ENCODE peak calls at places on chromosomes 16 and 17, in nine cellular contexts. One of them, this sample, is unnamed.
A peak's percentile ranks its signal among the peaks of the same experiment; 100 is the strongest.

GRCh38 chr17:42797067-42798007 is 1.2 kb downstream of the COA3 start:
- DNase-seq in activated gamma-delta T cell treated with Interleukin-2 at 50 U/mL for 16 hours: no peak
- DNase-seq in iris pigment epithelial cell: no peak
- DNase-seq in fibroblast of mammary gland: no peak
- DNase-seq in activated CD4-positive, alpha-beta T cell treated with anti-CD3 and anti-CD28 coated beads, Interleukin-2, amount 50 U/mL, for 24 hours: no peak
- DNase-seq in posterior cingulate gyrus: no peak
- DNase-seq in NCI-H69: peak; percentile 9
- DNase-seq in NCI-H446: no peak
- DNase-seq in type B pancreatic cell: no peak
- DNase-seq in this sample: no peak

GRCh38 chr17:36948717-36949460 is at the start of gene AATF:
- DNase-seq in iris pigment epithelial cell: peak; percentile 97
- DNase-seq in activated gamma-delta T cell treated with Interleukin-2 at 50 U/mL for 16 hours: peak; percentile 95
- DNase-seq in type B pancreatic cell: peak; percentile 98
- DNase-seq in NCI-H446: peak; percentile 88
- DNase-seq in fibroblast of mammary gland: peak; percentile 92
- DNase-seq in activated CD4-positive, alpha-beta T cell treated with anti-CD3 and anti-CD28 coated beads, Interleukin-2, amount 50 U/mL, for 24 hours: peak; percentile 92
- DNase-seq in NCI-H69: peak; percentile 99
- DNase-seq in posterior cingulate gyrus: peak; percentile 95
- DNase-seq in this sample: peak; percentile 100

GRCh38 chr17:1047886-1048470 is 51.0 kb downstream of the TIMM22 start:
- DNase-seq in type B pancreatic cell: no peak
- DNase-seq in NCI-H446: no peak
- DNase-seq in activated gamma-delta T cell treated with Interleukin-2 at 50 U/mL for 16 hours: no peak
- DNase-seq in activated CD4-positive, alpha-beta T cell treated with anti-CD3 and anti-CD28 coated beads, Interleukin-2, amount 50 U/mL, for 24 hours: no peak
- DNase-seq in posterior cingulate gyrus: peak; percentile 10
- DNase-seq in fibroblast of mammary gland: no peak
- DNase-seq in iris pigment epithelial cell: no peak
- DNase-seq in NCI-H69: no peak
- DNase-seq in this sample: no peak

GRCh38 chr16:81758376-81758775 is 20.7 kb upstream of the PLCG2 start:
- DNase-seq in activated CD4-positive, alpha-beta T cell treated with anti-CD3 and anti-CD28 coated beads, Interleukin-2, amount 50 U/mL, for 24 hours: no peak
- DNase-seq in type B pancreatic cell: no peak
- DNase-seq in NCI-H446: no peak
- DNase-seq in fibroblast of mammary gland: peak; percentile 10
- DNase-seq in iris pigment epithelial cell: peak; percentile 77
- DNase-seq in NCI-H69: no peak
- DNase-seq in posterior cingulate gyrus: no peak
- DNase-seq in activated gamma-delta T cell treated with Interleukin-2 at 50 U/mL for 16 hours: no peak
- DNase-seq in this sample: peak; percentile 32

GRCh38 chr17:68184141-68184571 is 63.7 kb upstream of the AMZ2 start:
- DNase-seq in NCI-H446: no peak
- DNase-seq in activated CD4-positive, alpha-beta T cell treated with anti-CD3 and anti-CD28 coated beads, Interleukin-2, amount 50 U/mL, for 24 hours: no peak
- DNase-seq in posterior cingulate gyrus: no peak
- DNase-seq in activated gamma-delta T cell treated with Interleukin-2 at 50 U/mL for 16 hours: no peak
- DNase-seq in fibroblast of mammary gland: no peak
- DNase-seq in NCI-H69: no peak
- DNase-seq in type B pancreatic cell: peak; percentile 57
- DNase-seq in iris pigment epithelial cell: no peak
- DNase-seq in this sample: no peak

GRCh38 chr16:89491238-89491869 is 993 bp upstream of the ANKRD11 start:
- DNase-seq in activated CD4-positive, alpha-beta T cell treated with anti-CD3 and anti-CD28 coated beads, Interleukin-2, amount 50 U/mL, for 24 hours: no peak
- DNase-seq in activated gamma-delta T cell treated with Interleukin-2 at 50 U/mL for 16 hours: no peak
- DNase-seq in NCI-H69: peak; percentile 18
- DNase-seq in NCI-H446: no peak
- DNase-seq in type B pancreatic cell: no peak
- DNase-seq in fibroblast of mammary gland: no peak
- DNase-seq in posterior cingulate gyrus: no peak
- DNase-seq in iris pigment epithelial cell: peak; percentile 50
- DNase-seq in this sample: no peak

GRCh38 chr17:83186226-83186625 is 106.8 kb downstream of the METRNL start:
- DNase-seq in NCI-H446: no peak
- DNase-seq in posterior cingulate gyrus: no peak
- DNase-seq in NCI-H69: peak; percentile 15
- DNase-seq in iris pigment epithelial cell: no peak
- DNase-seq in type B pancreatic cell: peak; percentile 45
- DNase-seq in activated gamma-delta T cell treated with Interleukin-2 at 50 U/mL for 16 hours: no peak
- DNase-seq in activated CD4-positive, alpha-beta T cell treated with anti-CD3 and anti-CD28 coated beads, Interleukin-2, amount 50 U/mL, for 24 hours: no peak
- DNase-seq in fibroblast of mammary gland: no peak
- DNase-seq in this sample: no peak

GRCh38 chr16:66923866-66924265 is 1.5 kb downstream of the RRAD start:
- DNase-seq in fibroblast of mammary gland: no peak
- DNase-seq in iris pigment epithelial cell: no peak
- DNase-seq in type B pancreatic cell: no peak
- DNase-seq in NCI-H69: peak; percentile 20
- DNase-seq in activated CD4-positive, alpha-beta T cell treated with anti-CD3 and anti-CD28 coated beads, Interleukin-2, amount 50 U/mL, for 24 hours: no peak
- DNase-seq in NCI-H446: no peak
- DNase-seq in posterior cingulate gyrus: no peak
- DNase-seq in activated gamma-delta T cell treated with Interleukin-2 at 50 U/mL for 16 hours: no peak
- DNase-seq in this sample: no peak

GRCh38 chr17:48615212-48615962 is at the start of gene HOXB8:
- DNase-seq in iris pigment epithelial cell: no peak
- DNase-seq in activated gamma-delta T cell treated with Interleukin-2 at 50 U/mL for 16 hours: no peak
- DNase-seq in NCI-H69: no peak
- DNase-seq in activated CD4-positive, alpha-beta T cell treated with anti-CD3 and anti-CD28 coated beads, Interleukin-2, amount 50 U/mL, for 24 hours: no peak
- DNase-seq in type B pancreatic cell: no peak
- DNase-seq in fibroblast of mammary gland: no peak
- DNase-seq in NCI-H446: no peak
- DNase-seq in posterior cingulate gyrus: no peak
- DNase-seq in this sample: no peak

GRCh38 chr16:75420987-75421819 is 12.1 kb downstream of the CFDP1 start:
- DNase-seq in activated CD4-positive, alpha-beta T cell treated with anti-CD3 and anti-CD28 coated beads, Interleukin-2, amount 50 U/mL, for 24 hours: no peak
- DNase-seq in posterior cingulate gyrus: no peak
- DNase-seq in iris pigment epithelial cell: peak; percentile 60
- DNase-seq in NCI-H446: no peak
- DNase-seq in type B pancreatic cell: peak; percentile 75
- DNase-seq in activated gamma-delta T cell treated with Interleukin-2 at 50 U/mL for 16 hours: peak; percentile 6
- DNase-seq in fibroblast of mammary gland: peak; percentile 80
- DNase-seq in NCI-H69: peak; percentile 83
- DNase-seq in this sample: peak; percentile 62

GRCh38 chr16:82653550-82654511 is 27.1 kb downstream of the CDH13 start:
- DNase-seq in activated CD4-positive, alpha-beta T cell treated with anti-CD3 and anti-CD28 coated beads, Interleukin-2, amount 50 U/mL, for 24 hours: no peak
- DNase-seq in NCI-H446: no peak
- DNase-seq in NCI-H69: no peak
- DNase-seq in type B pancreatic cell: no peak
- DNase-seq in activated gamma-delta T cell treated with Interleukin-2 at 50 U/mL for 16 hours: peak; percentile 40
- DNase-seq in posterior cingulate gyrus: no peak
- DNase-seq in iris pigment epithelial cell: peak; percentile 96
- DNase-seq in fibroblast of mammary gland: peak; percentile 85
- DNase-seq in this sample: no peak

GRCh38 chr16:88002211-88002610 is 51.0 kb downstream of the BANP start:
- DNase-seq in type B pancreatic cell: no peak
- DNase-seq in fibroblast of mammary gland: no peak
- DNase-seq in NCI-H69: no peak
- DNase-seq in NCI-H446: no peak
- DNase-seq in activated CD4-positive, alpha-beta T cell treated with anti-CD3 and anti-CD28 coated beads, Interleukin-2, amount 50 U/mL, for 24 hours: no peak
- DNase-seq in posterior cingulate gyrus: no peak
- DNase-seq in iris pigment epithelial cell: no peak
- DNase-seq in activated gamma-delta T cell treated with Interleukin-2 at 50 U/mL for 16 hours: no peak
- DNase-seq in this sample: no peak

GRCh38 chr16:69921125-69921524 is 30.0 kb upstream of the CLEC18A start:
- DNase-seq in activated CD4-positive, alpha-beta T cell treated with anti-CD3 and anti-CD28 coated beads, Interleukin-2, amount 50 U/mL, for 24 hours: no peak
- DNase-seq in activated gamma-delta T cell treated with Interleukin-2 at 50 U/mL for 16 hours: no peak
- DNase-seq in posterior cingulate gyrus: no peak
- DNase-seq in NCI-H69: no peak
- DNase-seq in NCI-H446: no peak
- DNase-seq in fibroblast of mammary gland: peak; percentile 43
- DNase-seq in iris pigment epithelial cell: peak; percentile 23
- DNase-seq in type B pancreatic cell: no peak
- DNase-seq in this sample: no peak

GRCh38 chr17:15257316-15257925 is 7.7 kb downstream of the PMP22 start:
- DNase-seq in NCI-H446: peak; percentile 16
- DNase-seq in posterior cingulate gyrus: peak; percentile 89
- DNase-seq in iris pigment epithelial cell: peak; percentile 59
- DNase-seq in NCI-H69: peak; percentile 67
- DNase-seq in activated gamma-delta T cell treated with Interleukin-2 at 50 U/mL for 16 hours: peak; percentile 42
- DNase-seq in fibroblast of mammary gland: peak; percentile 84
- DNase-seq in type B pancreatic cell: peak; percentile 75
- DNase-seq in activated CD4-positive, alpha-beta T cell treated with anti-CD3 and anti-CD28 coated beads, Interleukin-2, amount 50 U/mL, for 24 hours: peak; percentile 17
- DNase-seq in this sample: peak; percentile 69

GRCh38 chr16:66359811-66360608 is 6.5 kb upstream of the CDH5 start:
- DNase-seq in NCI-H446: peak; percentile 42
- DNase-seq in iris pigment epithelial cell: no peak
- DNase-seq in NCI-H69: peak; percentile 30
- DNase-seq in activated CD4-positive, alpha-beta T cell treated with anti-CD3 and anti-CD28 coated beads, Interleukin-2, amount 50 U/mL, for 24 hours: no peak
- DNase-seq in fibroblast of mammary gland: no peak
- DNase-seq in type B pancreatic cell: no peak
- DNase-seq in posterior cingulate gyrus: no peak
- DNase-seq in activated gamma-delta T cell treated with Interleukin-2 at 50 U/mL for 16 hours: no peak
- DNase-seq in this sample: no peak

GRCh38 chr16:72312862-72313261 is 140.9 kb upstream of the PMFBP1 start:
- DNase-seq in NCI-H446: no peak
- DNase-seq in posterior cingulate gyrus: no peak
- DNase-seq in activated CD4-positive, alpha-beta T cell treated with anti-CD3 and anti-CD28 coated beads, Interleukin-2, amount 50 U/mL, for 24 hours: no peak
- DNase-seq in fibroblast of mammary gland: peak; percentile 71
- DNase-seq in type B pancreatic cell: no peak
- DNase-seq in activated gamma-delta T cell treated with Interleukin-2 at 50 U/mL for 16 hours: no peak
- DNase-seq in iris pigment epithelial cell: peak; percentile 47
- DNase-seq in NCI-H69: no peak
- DNase-seq in this sample: no peak

GRCh38 chr16:71625113-71625850 is 702 bp upstream of the MARVELD3 start:
- DNase-seq in type B pancreatic cell: no peak
- DNase-seq in iris pigment epithelial cell: no peak
- DNase-seq in activated CD4-positive, alpha-beta T cell treated with anti-CD3 and anti-CD28 coated beads, Interleukin-2, amount 50 U/mL, for 24 hours: no peak
- DNase-seq in activated gamma-delta T cell treated with Interleukin-2 at 50 U/mL for 16 hours: no peak
- DNase-seq in NCI-H69: no peak
- DNase-seq in fibroblast of mammary gland: no peak
- DNase-seq in NCI-H446: no peak
- DNase-seq in posterior cingulate gyrus: no peak
- DNase-seq in this sample: no peak

GRCh38 chr17:47423406-47424295 is 99.9 kb downstream of the EFCAB13 start:
- DNase-seq in iris pigment epithelial cell: peak; percentile 10
- DNase-seq in posterior cingulate gyrus: peak; percentile 4
- DNase-seq in type B pancreatic cell: no peak
- DNase-seq in activated CD4-positive, alpha-beta T cell treated with anti-CD3 and anti-CD28 coated beads, Interleukin-2, amount 50 U/mL, for 24 hours: no peak
- DNase-seq in fibroblast of mammary gland: no peak
- DNase-seq in activated gamma-delta T cell treated with Interleukin-2 at 50 U/mL for 16 hours: no peak
- DNase-seq in NCI-H446: no peak
- DNase-seq in NCI-H69: peak; percentile 68
- DNase-seq in this sample: peak; percentile 69

GRCh38 chr16:4298761-4299522 is 16.9 kb upstream of the GLIS2 start:
- DNase-seq in fibroblast of mammary gland: peak; percentile 91
- DNase-seq in activated CD4-positive, alpha-beta T cell treated with anti-CD3 and anti-CD28 coated beads, Interleukin-2, amount 50 U/mL, for 24 hours: no peak
- DNase-seq in NCI-H446: no peak
- DNase-seq in iris pigment epithelial cell: peak; percentile 90
- DNase-seq in posterior cingulate gyrus: peak; percentile 40
- DNase-seq in activated gamma-delta T cell treated with Interleukin-2 at 50 U/mL for 16 hours: no peak
- DNase-seq in NCI-H69: peak; percentile 76
- DNase-seq in type B pancreatic cell: peak; percentile 77
- DNase-seq in this sample: peak; percentile 97

GRCh38 chr16:26673011-26673410 is 393.7 kb upstream of the C16orf82 start:
- DNase-seq in type B pancreatic cell: no peak
- DNase-seq in iris pigment epithelial cell: no peak
- DNase-seq in fibroblast of mammary gland: no peak
- DNase-seq in NCI-H69: no peak
- DNase-seq in activated gamma-delta T cell treated with Interleukin-2 at 50 U/mL for 16 hours: no peak
- DNase-seq in activated CD4-positive, alpha-beta T cell treated with anti-CD3 and anti-CD28 coated beads, Interleukin-2, amount 50 U/mL, for 24 hours: no peak
- DNase-seq in NCI-H446: no peak
- DNase-seq in posterior cingulate gyrus: no peak
- DNase-seq in this sample: no peak